ENCODE peak calls at places on chromosomes 7 and 10, in six cellular contexts. F is A549, D is IMR-90, X is HepG2, Y is GM12878, V is K562. U is an unnamed sample.

GRCh38 chr7:69873512-69873911 is 275.2 kb downstream of the AUTS2 start:
- DNase-seq in F (no peak), D (no peak), X (no peak), Y (no peak), V (no peak), U (no peak)

GRCh38 chr10:58400609-58401008 is 15.4 kb downstream of the TFAM start:
- DNase-seq in F (no peak), D (peak; percentile 62), X (no peak), Y (no peak), V (no peak), U (no peak)

GRCh38 chr10:122062831-122063674 is 74.1 kb downstream of the TACC2 start:
- DNase-seq in F (peak; percentile 95), D (peak; percentile 83), X (peak; percentile 97), Y (no peak), V (peak; percentile 74), U (peak; percentile 72)

GRCh38 chr10:78959217-78959616 is 109.5 kb upstream of the ZMIZ1 start:
- DNase-seq in F (no peak), D (no peak), X (no peak), Y (no peak), V (peak; percentile 68), U (no peak)

GRCh38 chr10:62384057-62384446 is 9.9 kb downstream of the ZNF365 start:
- DNase-seq in F (no peak), D (peak; percentile 88), X (no peak), Y (peak; percentile 5), V (no peak), U (no peak)

GRCh38 chr10:121057291-121057690 is 206.1 kb downstream of the WDR11 start:
- DNase-seq in F (no peak), D (no peak), X (no peak), Y (no peak), V (no peak), U (no peak)

GRCh38 chr7:122887198-122887597 is 938 bp upstream of the CADPS2 start:
- DNase-seq in F (peak; percentile 10), D (peak; percentile 16), X (peak; percentile 66), Y (no peak), V (peak; percentile 18), U (peak; percentile 54)

GRCh38 chr7:74012842-74013249 is 15.1 kb upstream of the ELN start:
- DNase-seq in F (no peak), D (peak; percentile 29), X (no peak), Y (peak; percentile 26), V (peak; percentile 53), U (no peak)

GRCh38 chr7:64951250-64951848 is 39.5 kb downstream of the ZNF117 start:
- DNase-seq in F (peak; percentile 3), D (peak; percentile 54), X (peak; percentile 52), Y (peak; percentile 16), V (peak; percentile 48), U (peak; percentile 34)

GRCh38 chr7:73742753-73743641 is 4.4 kb upstream of the ABHD11 start:
- DNase-seq in F (no peak), D (no peak), X (peak; percentile 85), Y (no peak), V (no peak), U (no peak)

GRCh38 chr7:43391518-43391917 is 191.4 kb upstream of the STK17A start:
- DNase-seq in F (no peak), D (no peak), X (no peak), Y (no peak), V (no peak), U (no peak)

GRCh38 chr7:85508642-85509429 is 322.0 kb upstream of the SEMA3D start:
- DNase-seq in F (no peak), D (peak; percentile 95), X (no peak), Y (no peak), V (no peak), U (no peak)

GRCh38 chr7:66452165-66452564 is 176.5 kb upstream of the KCTD7 start:
- DNase-seq in F (no peak), D (peak; percentile 30), X (peak; percentile 24), Y (no peak), V (no peak), U (no peak)

GRCh38 chr10:132716691-132717490 is 69.1 kb downstream of the NKX6-2 start:
- DNase-seq in F (no peak), D (no peak), X (no peak), Y (no peak), V (no peak), U (no peak)

GRCh38 chr10:66892833-66893232 is 33.0 kb upstream of the LRRTM3 start:
- DNase-seq in F (no peak), D (no peak), X (no peak), Y (no peak), V (no peak), U (no peak)

GRCh38 chr7:1156782-1157535 is 3.0 kb downstream of the ZFAND2A start:
- DNase-seq in F (peak; percentile 71), D (peak; percentile 52), X (peak; percentile 100), Y (no peak), V (no peak), U (no peak)

GRCh38 chr7:2708547-2709310 is 20.7 kb downstream of the AMZ1 start:
- DNase-seq in F (no peak), D (no peak), X (no peak), Y (no peak), V (no peak), U (no peak)

GRCh38 chr7:34096777-34097176 is 191.4 kb downstream of the BMPER start:
- DNase-seq in F (no peak), D (no peak), X (no peak), Y (no peak), V (no peak), U (no peak)
- TF ChIP-seq BHLHE40 in F (no peak), D (no peak), X (no peak), Y (no peak), V (no peak), U (no peak)

GRCh38 chr7:77930496-77930895 is 131.9 kb downstream of the PHTF2 start:
- DNase-seq in F (no peak), D (no peak), X (no peak), Y (no peak), V (no peak), U (no peak)
- TF ChIP-seq BHLHE40 in F (no peak), D (no peak), X (no peak), Y (no peak), V (no peak), U (no peak)

GRCh38 chr7:141550694-141551079 is 523 bp upstream of the AGK start:
- DNase-seq in F (peak; percentile 11), D (no peak), X (no peak), Y (no peak), V (peak; percentile 35), U (peak; percentile 39)
- TF ChIP-seq BHLHE40 in F (no peak), D (no peak), X (no peak), Y (no peak), V (no peak), U (no peak)

GRCh38 chr7:15977663-15978062 is 291.2 kb upstream of the MEOX2 start:
- DNase-seq in F (no peak), D (peak; percentile 63), X (no peak), Y (no peak), V (no peak), U (no peak)
- TF ChIP-seq BHLHE40 in F (no peak), D (no peak), X (no peak), Y (no peak), V (no peak), U (no peak)

U was measured in HEK293T.